ENCODE peak calls at places on chromosomes 3 and 15, in six cellular contexts. W, Z, V, Y, E and N are unnamed samples. For H3K4me1 and H3K27me3, the result is how much of the 10 kb centered on the place peaks cover.

GRCh38 chr15:91975241-91975978 is 121.9 kb downstream of the SLCO3A1 start:
- DNase-seq in W (no peak), Z (no peak), V (no peak), Y (no peak), E (no peak), N (no peak)

GRCh38 chr3:71447803-71448202 is 135.7 kb downstream of the FOXP1 start:
- DNase-seq in W (no peak), Z (no peak), V (no peak), Y (no peak), E (no peak), N (no peak)

GRCh38 chr15:92623435-92623834 is 32.1 kb downstream of the FAM174B start:
- DNase-seq in W (no peak), Z (no peak), V (no peak), Y (no peak), E (no peak), N (peak)

GRCh38 chr15:39886418-39886817 is 33.6 kb downstream of the GPR176 start:
- DNase-seq in W (no peak), Z (no peak), V (no peak), Y (no peak), E (no peak), N (no peak)

GRCh38 chr3:7381741-7382140 is 520.8 kb downstream of the GRM7 start:
- DNase-seq in W (no peak), Z (no peak), V (no peak), Y (no peak), E (no peak), N (no peak)

GRCh38 chr15:31364301-31365031 is 37.8 kb downstream of the KLF13 start:
- DNase-seq in W (no peak), Z (no peak), V (no peak), Y (no peak), E (no peak), N (no peak)

GRCh38 chr3:129424185-129424841 is 4.1 kb downstream of the EFCAB12 start:
- DNase-seq in W (no peak), Z (no peak), V (no peak), Y (no peak), E (no peak), N (no peak)

GRCh38 chr15:89647191-89647851 is 7.9 kb downstream of the KIF7 start:
- DNase-seq in W (peak), Z (peak), V (no peak), Y (peak), E (peak), N (no peak)

GRCh38 chr3:69364354-69364753 is 21.5 kb downstream of the FRMD4B start:
- DNase-seq in W (no peak), Z (no peak), V (no peak), Y (no peak), E (no peak), N (peak)

GRCh38 chr15:88804257-88804656 is 1.0 kb downstream of the ACAN start:
- DNase-seq in W (no peak), Z (no peak), V (no peak), Y (no peak), E (no peak), N (no peak)

GRCh38 chr3:47404420-47404819 is 23.6 kb downstream of the PTPN23 start:
- DNase-seq in W (no peak), Z (no peak), V (no peak), Y (no peak), E (no peak), N (no peak)

GRCh38 chr3:177633671-177634207 is 436.5 kb upstream of the TBL1XR1 start:
- DNase-seq in W (no peak), Z (no peak), V (no peak), Y (no peak), E (no peak), N (no peak)

GRCh38 chr3:12750658-12751071 is 8.4 kb downstream of the TMEM40 start:
- DNase-seq in W (no peak), Z (no peak), V (no peak), Y (peak), E (no peak), N (peak)

GRCh38 chr3:7999363-7999762 is 502.3 kb upstream of the LMCD1 start:
- DNase-seq in W (no peak), Z (no peak), V (no peak), Y (no peak), E (no peak), N (no peak)

DNA sequence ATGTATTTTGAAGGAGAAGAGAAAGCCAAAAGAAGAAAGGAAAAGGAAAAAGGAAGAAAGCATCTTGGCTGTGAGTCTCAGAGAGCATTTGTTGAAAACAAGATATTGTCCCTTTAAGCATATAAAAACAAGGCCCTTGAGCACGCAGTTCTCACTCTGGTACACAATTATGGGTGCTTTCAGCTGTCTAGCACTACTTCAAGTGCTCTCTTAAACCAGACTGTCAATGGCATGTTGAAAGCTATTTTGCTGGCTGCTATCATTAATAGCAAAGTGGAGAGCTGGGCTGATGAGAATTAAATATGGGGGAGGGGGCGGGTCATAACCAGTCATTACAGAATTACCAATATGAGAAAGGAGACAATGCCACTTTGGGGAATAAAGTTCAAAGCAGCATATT is 9.3 kb downstream of the TLE3 start:
- DNase-seq in W (no peak), Z (no peak), V (no peak), Y (no peak), E (no peak), N (no peak)
- H3K4me3 ChIP-seq in W (no peak), Z (no peak), V (peak), Y (no peak), E (no peak), N (no peak)

GRCh38 chr15:52042051-52042851 is 23.2 kb downstream of the MAPK6 start:
- DNase-seq in W (no peak), Z (no peak), V (no peak), Y (no peak), E (no peak), N (no peak)
- H3K4me1 ChIP-seq in W (under half), Z (under half), V (under half), Y (half or more), E (under half), N (under half)

GRCh38 chr15:79989682-79990081 is 18.7 kb upstream of the BCL2A1 start:
- DNase-seq in W (no peak), Z (no peak), V (no peak), Y (no peak), E (no peak), N (no peak)

GRCh38 chr15:79990280-79990996 is 19.4 kb upstream of the BCL2A1 start:
- DNase-seq in W (no peak), Z (no peak), V (no peak), Y (no peak), E (no peak), N (no peak)

GRCh38 chr15:79987569-79987955 is 16.6 kb upstream of the BCL2A1 start:
- DNase-seq in W (no peak), Z (no peak), V (no peak), Y (no peak), E (no peak), N (no peak)

GRCh38 chr15:79987969-79988368 is 17.0 kb upstream of the BCL2A1 start:
- DNase-seq in W (no peak), Z (no peak), V (no peak), Y (no peak), E (no peak), N (no peak)

GRCh38 chr15:79988448-79989117 is 17.6 kb upstream of the BCL2A1 start:
- DNase-seq in W (no peak), Z (no peak), V (no peak), Y (no peak), E (no peak), N (no peak)
- H3K27me3 ChIP-seq in W (under half), Z (under half), V (under half), Y (under half), E (under half), N (under half)

GRCh38 chr15:38564557-38565286 is at the start of gene RASGRP1:
- DNase-seq in W (no peak), Z (peak), V (peak), Y (peak), E (peak), N (peak)
- H3K4me3 ChIP-seq in W (peak), Z (peak), V (peak), Y (peak), E (peak), N (peak)